ENCODE peak calls at places on chromosomes 7 and 10, in eight cellular contexts. Q, U, G, M, V, Z, S and K are unnamed samples.

GRCh38 chr10:100829103-100829870 is 83.5 kb upstream of the SLF2 start:
- DNase-seq in Q (no peak), S (no peak), G (no peak), Z (no peak), V (no peak), U (no peak), M (no peak), K (no peak)

GRCh38 chr7:115932874-115933273 is 97.7 kb downstream of the TFEC start:
- DNase-seq in Z (no peak), G (no peak), Q (no peak), M (no peak), U (no peak), S (no peak), V (no peak), K (no peak)

GRCh38 chr10:10438335-10439123 is 579.1 kb upstream of the CELF2 start:
- DNase-seq in Z (no peak), U (no peak), S (no peak), V (no peak), M (no peak), Q (no peak), G (no peak), K (no peak)

GRCh38 chr10:4646546-4646945 is 179.5 kb upstream of the AKR1E2 start:
- DNase-seq in M (no peak), Q (no peak), S (no peak), Z (no peak), V (no peak), G (no peak), U (no peak), K (peak)

GRCh38 chr10:71513896-71514295 is 117.2 kb downstream of the CDH23 start:
- DNase-seq in Z (no peak), Q (no peak), S (no peak), G (no peak), U (no peak), V (no peak), M (no peak), K (no peak)

GRCh38 chr10:77038412-77038806 is 599.2 kb downstream of the KCNMA1 start:
- DNase-seq in S (no peak), V (no peak), G (no peak), Q (no peak), U (no peak), Z (no peak), M (no peak), K (no peak)

GRCh38 chr10:69037489-69037888 is 48.9 kb downstream of the KIFBP start:
- DNase-seq in G (no peak), U (no peak), Q (no peak), S (no peak), V (no peak), Z (no peak), M (no peak), K (no peak)

GRCh38 chr7:42605381-42605780 is 306.5 kb downstream of the C7orf25 start:
- DNase-seq in G (no peak), S (no peak), Q (no peak), Z (no peak), M (peak), V (no peak), U (no peak), K (no peak)

GRCh38 chr7:147279951-147280350 is 1163.3 kb downstream of the CNTNAP2 start:
- DNase-seq in G (no peak), Q (no peak), Z (no peak), S (peak), U (no peak), V (no peak), M (no peak), K (no peak)

GRCh38 chr10:22222236-22223190 is 4.7 kb upstream of the EBLN1 start:
- DNase-seq in S (no peak), V (no peak), G (no peak), Z (no peak), U (no peak), Q (no peak), M (no peak), K (no peak)

GRCh38 chr10:68047554-68048327 is 27.3 kb downstream of the HERC4 start:
- DNase-seq in Q (no peak), G (no peak), V (no peak), S (no peak), U (no peak), Z (no peak), M (no peak), K (no peak)

GRCh38 chr10:21975378-21975990 is 28.0 kb downstream of the DNAJC1 start:
- DNase-seq in M (no peak), Z (no peak), S (peak), U (no peak), G (no peak), Q (no peak), V (no peak), K (no peak)

GRCh38 chr10:125201108-125201524 is 40.8 kb upstream of the CTBP2 start:
- DNase-seq in V (no peak), U (no peak), G (no peak), Z (no peak), M (no peak), Q (no peak), S (no peak), K (peak)

GRCh38 chr10:92972066-92972870 is 88.3 kb upstream of the CYP26C1 start:
- DNase-seq in V (no peak), U (no peak), S (no peak), G (no peak), Z (no peak), M (peak), Q (peak), K (peak)

GRCh38 chr7:37366445-37366844 is 82.2 kb downstream of the ELMO1 start:
- DNase-seq in G (no peak), V (no peak), U (no peak), S (no peak), Z (no peak), M (no peak), Q (no peak), K (no peak)

GRCh38 chr7:30469303-30469702 is 9.3 kb downstream of the NOD1 start:
- DNase-seq in M (peak), Z (no peak), Q (peak), S (no peak), V (no peak), U (no peak), G (peak), K (peak)

GRCh38 chr7:66894463-66895080 is 26.5 kb upstream of the TMEM248 start:
- DNase-seq in M (no peak), Q (peak), U (no peak), V (no peak), Z (no peak), G (no peak), S (no peak), K (peak)

GRCh38 chr7:132066776-132067175 is 509.5 kb downstream of the PLXNA4 start:
- DNase-seq in S (no peak), Q (no peak), U (no peak), M (peak), G (peak), V (no peak), Z (no peak), K (peak)

GRCh38 chr10:102675887-102676616 is 31.8 kb downstream of the TRIM8 start:
- DNase-seq in U (no peak), Z (no peak), Q (no peak), G (peak), S (no peak), M (peak), V (no peak), K (peak)

GRCh38 chr7:149855368-149856305 is 17.5 kb downstream of the ZNF862 start:
- DNase-seq in S (peak), Q (peak), Z (no peak), U (no peak), V (no peak), G (no peak), M (peak), K (peak)

GRCh38 chr7:92797693-92798092 is 38.7 kb downstream of the CDK6 start:
- DNase-seq in Z (no peak), G (no peak), V (no peak), Q (peak), S (no peak), U (no peak), M (peak), K (no peak)

GRCh38 chr10:31754803-31755624 is 173.6 kb downstream of the ARHGAP12 start:
- DNase-seq in U (no peak), S (no peak), V (no peak), Q (peak), M (peak), Z (no peak), G (no peak), K (no peak)

GRCh38 chr10:16828114-16828568 is 10.9 kb upstream of the RSU1 start:
- DNase-seq in V (peak), Q (peak), G (peak), S (peak), M (peak), U (peak), Z (peak), K (peak)

GRCh38 chr7:128020161-128020560 is 11.1 kb downstream of the LRRC4 start:
- DNase-seq in G (no peak), Q (no peak), Z (peak), V (no peak), M (no peak), U (no peak), S (no peak), K (no peak)

GRCh38 chr10:133324198-133324792 is 12.4 kb downstream of the CALY start:
- DNase-seq in G (no peak), S (peak), U (peak), Q (peak), Z (peak), M (no peak), V (peak), K (peak)